ENCODE peak calls at places on chromosomes 7 and 10, in four cellular contexts. J is GM23248; I is substantia nigra; E is stimulated activated naive B cell treated with anti-CD40 and anti-IgM and Interleukin-4, amounts not matched to agents 10 μg/mL and 1 μg/mL and 100 μg/mL, for 72 hours. Q is an unnamed sample.

GRCh38 chr7:156173346-156173745 is 361.1 kb upstream of the SHH start:
- DNase-seq in J (no peak), I (no peak), E (no peak), Q (no peak)

GRCh38 chr7:8566016-8566415 is 132.6 kb downstream of the NXPH1 start:
- DNase-seq in J (no peak), I (no peak), E (no peak), Q (no peak)

GRCh38 chr10:47023237-47024045 is 112.2 kb downstream of the PTPN20 start:
- DNase-seq in J (peak), I (no peak), E (no peak), Q (no peak)

GRCh38 chr7:28003408-28003807 is 177.2 kb downstream of the JAZF1 start:
- DNase-seq in J (no peak), I (no peak), E (no peak), Q (no peak)

GRCh38 chr7:38102486-38102885 is 75.6 kb upstream of the STARD3NL start:
- DNase-seq in J (peak), I (no peak), E (no peak), Q (no peak)

GRCh38 chr7:131346885-131347592 is 19.4 kb downstream of the MKLN1 start:
- DNase-seq in J (no peak), I (no peak), E (no peak), Q (no peak)

GRCh38 chr10:120456626-120457430 is at the start of gene PLPP4:
- DNase-seq in J (peak), I (peak), E (no peak), Q (no peak)

GRCh38 chr7:88432321-88432720 is 125.6 kb upstream of the STEAP4 start:
- DNase-seq in J (no peak), I (no peak), E (no peak), Q (no peak)

GRCh38 chr10:97851341-97852001 is 1.8 kb downstream of the GOLGA7B start:
- DNase-seq in J (no peak), I (peak), E (no peak), Q (no peak)

GRCh38 chr10:113756940-113757543 is 5.6 kb downstream of the PLEKHS1 start:
- DNase-seq in J (no peak), I (no peak), E (no peak), Q (no peak)

GRCh38 chr10:76911184-76911583 is 726.4 kb downstream of the KCNMA1 start:
- DNase-seq in J (no peak), I (peak), E (no peak), Q (no peak)

GRCh38 chr10:19929466-19930140 is 113.4 kb downstream of the PLXDC2 start:
- DNase-seq in J (peak), I (no peak), E (no peak), Q (no peak)

GRCh38 chr10:12690525-12691139 is 310.9 kb downstream of the CCDC3 start:
- DNase-seq in J (no peak), I (no peak), E (no peak), Q (no peak)

GRCh38 chr10:31836569-31837406 is 91.8 kb downstream of the ARHGAP12 start:
- DNase-seq in J (peak), I (no peak), E (no peak), Q (no peak)

GRCh38 chr10:86403183-86403797 is 36.7 kb upstream of the GRID1 start:
- DNase-seq in J (no peak), I (no peak), E (no peak), Q (no peak)

Q was measured in GM19239.